ENCODE peak calls at places on chromosomes 13 and 19, in six cellular contexts. A is IMR-90, J is A549, N is HepG2, D is GM12878, S is K562. W is an unnamed sample.

GRCh38 chr13:21034602-21035190 is 26.7 kb downstream of the LATS2 start:
- DNase-seq in A (no peak), J (no peak), N (no peak), D (no peak), S (no peak), W (no peak)

GRCh38 chr19:35055715-35056179 is 14.2 kb downstream of the HPN start:
- DNase-seq in A (no peak), J (peak), N (no peak), D (no peak), S (no peak), W (no peak)

GRCh38 chr13:33746867-33747266 is 71.1 kb upstream of the RFC3 start:
- DNase-seq in A (no peak), J (no peak), N (no peak), D (no peak), S (no peak), W (no peak)

GRCh38 chr13:36417328-36417727 is 15.0 kb upstream of the CCNA1 start:
- DNase-seq in A (no peak), J (no peak), N (no peak), D (no peak), S (no peak), W (no peak)

GRCh38 chr19:24140591-24140990 is 53.6 kb downstream of the ZNF254 start:
- DNase-seq in A (no peak), J (no peak), N (no peak), D (no peak), S (no peak), W (no peak)

GRCh38 chr19:43495082-43495481 is 9.5 kb downstream of the PHLDB3 start:
- DNase-seq in A (no peak), J (no peak), N (no peak), D (no peak), S (no peak), W (no peak)

GRCh38 chr19:474126-475078 is 13.6 kb upstream of the SHC2 start:
- DNase-seq in A (no peak), J (no peak), N (no peak), D (no peak), S (no peak), W (no peak)

GRCh38 chr19:39405261-39405912 is 1.3 kb upstream of the ZFP36 start:
- DNase-seq in A (no peak), J (peak), N (no peak), D (no peak), S (no peak), W (no peak)

GRCh38 chr19:6536138-6536671 is 5.4 kb downstream of the TNFSF9 start:
- DNase-seq in A (no peak), J (peak), N (peak), D (peak), S (peak), W (peak)

GRCh38 chr13:112983428-112984196 is 14.6 kb downstream of the MCF2L start:
- DNase-seq in A (no peak), J (no peak), N (peak), D (no peak), S (no peak), W (no peak)

GRCh38 chr13:28718186-28718537 is 608 bp downstream of the SLC46A3 start:
- DNase-seq in A (peak), J (no peak), N (no peak), D (no peak), S (no peak), W (no peak)

GRCh38 chr13:43196750-43197149 is 173.4 kb downstream of the DNAJC15 start:
- DNase-seq in A (no peak), J (no peak), N (no peak), D (no peak), S (no peak), W (no peak)

GRCh38 chr19:6076675-6077463 is 33.4 kb downstream of the RFX2 start:
- DNase-seq in A (peak), J (peak), N (no peak), D (no peak), S (no peak), W (no peak)

GRCh38 chr19:20078696-20079095 is 896 bp downstream of the ZNF90 start:
- DNase-seq in A (peak), J (no peak), N (no peak), D (no peak), S (no peak), W (no peak)

GRCh38 chr13:77359171-77359570 is 32.3 kb upstream of the MYCBP2 start:
- DNase-seq in A (peak), J (no peak), N (no peak), D (no peak), S (no peak), W (no peak)

GRCh38 chr19:12580180-12580694 is 29.0 kb upstream of the ZNF564 start:
- DNase-seq in A (peak), J (no peak), N (peak), D (no peak), S (no peak), W (no peak)

GRCh38 chr19:56751078-56751489 is 79.5 kb upstream of the ZNF835 start:
- DNase-seq in A (no peak), J (no peak), N (peak), D (no peak), S (no peak), W (no peak)

GRCh38 chr19:3712663-3713531 is 4.7 kb downstream of the TJP3 start:
- DNase-seq in A (no peak), J (peak), N (no peak), D (no peak), S (no peak), W (no peak)

GRCh38 chr19:11673608-11674041 is 65.1 kb downstream of the ZNF823 start:
- DNase-seq in A (peak), J (peak), N (peak), D (no peak), S (peak), W (peak)

GRCh38 chr13:72062566-72062965 is 195.6 kb upstream of the DACH1 start:
- DNase-seq in A (no peak), J (peak), N (no peak), D (no peak), S (no peak), W (no peak)

GRCh38 chr19:33988601-33989000 is 183.7 kb upstream of the LSM14A start:
- DNase-seq in A (peak), J (no peak), N (no peak), D (no peak), S (no peak), W (no peak)
- TF ChIP-seq BHLHE40 in A (no peak), J (no peak), N (no peak), D (no peak), S (no peak), W (no peak)

GRCh38 chr13:74068471-74068870 is 65.7 kb downstream of the KLF12 start:
- DNase-seq in A (no peak), J (no peak), N (no peak), D (no peak), S (no peak), W (no peak)
- TF ChIP-seq BHLHE40 in A (no peak), J (no peak), N (no peak), D (no peak), S (no peak), W (no peak)

DNA sequence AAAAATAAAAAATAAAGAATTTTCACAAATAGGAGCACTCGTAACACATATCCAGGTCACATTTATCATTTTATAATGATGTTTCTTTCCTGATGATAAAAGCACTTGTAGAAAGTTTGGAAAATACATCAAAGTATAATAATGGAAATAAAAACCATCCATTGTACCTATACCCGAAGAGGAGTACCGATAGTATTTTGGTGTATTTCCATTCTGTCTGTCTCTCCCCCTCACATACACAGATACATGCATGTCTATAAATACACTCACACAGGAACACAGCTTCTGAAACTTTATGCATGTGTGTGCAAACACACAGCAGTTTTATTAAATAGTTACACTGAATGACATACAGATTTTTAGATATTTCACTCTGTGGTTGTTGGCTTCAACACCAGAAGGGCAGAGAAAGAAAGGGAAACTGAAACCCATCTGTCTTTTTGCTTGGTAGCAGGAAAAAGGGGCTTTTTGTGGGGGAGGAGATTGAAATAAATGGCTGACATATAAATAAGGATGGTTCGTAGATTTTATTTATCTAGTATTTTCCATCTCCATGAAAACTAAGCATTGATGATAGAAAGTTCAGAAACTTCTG is 114.8 kb downstream of the LRCH1 start:
- DNase-seq in A (no peak), J (no peak), N (no peak), D (no peak), S (no peak), W (no peak)
- TF ChIP-seq BHLHE40 in A (no peak), J (no peak), N (no peak), D (no peak), S (no peak), W (no peak)

GRCh38 chr13:27161980-27162379 is 9.6 kb downstream of the USP12 start:
- DNase-seq in A (peak), J (no peak), N (no peak), D (no peak), S (no peak), W (no peak)
- TF ChIP-seq BHLHE40 in A (no peak), J (no peak), N (no peak), D (no peak), S (no peak), W (no peak)

GRCh38 chr19:1847348-1847683 is 967 bp downstream of the REXO1 start:
- DNase-seq in A (no peak), J (no peak), N (no peak), D (no peak), S (no peak), W (no peak)

GRCh38 chr19:1849132-1849474 is 820 bp upstream of the REXO1 start:
- DNase-seq in A (no peak), J (no peak), N (no peak), D (no peak), S (no peak), W (no peak)

GRCh38 chr19:1846517-1847205 is 1.6 kb downstream of the REXO1 start:
- DNase-seq in A (no peak), J (no peak), N (no peak), D (no peak), S (no peak), W (no peak)

GRCh38 chr19:1848399-1849131 is at the start of gene REXO1:
- DNase-seq in A (peak), J (peak), N (peak), D (peak), S (peak), W (peak)

GRCh38 chr19:1847684-1848398 is 442 bp downstream of the REXO1 start:
- DNase-seq in A (peak), J (no peak), N (peak), D (no peak), S (peak), W (peak)
- TF ChIP-seq BHLHE40 in A (no peak), J (no peak), N (no peak), D (no peak), S (no peak), W (no peak)

GRCh38 chr19:14722127-14722526 is 32.3 kb downstream of the ZNF333 start:
- DNase-seq in A (no peak), J (no peak), N (no peak), D (no peak), S (peak), W (no peak)

GRCh38 chr19:14719162-14719561 is 29.3 kb downstream of the ZNF333 start:
- DNase-seq in A (no peak), J (no peak), N (no peak), D (no peak), S (no peak), W (no peak)

GRCh38 chr19:14715841-14716240 is 26.0 kb downstream of the ZNF333 start:
- DNase-seq in A (no peak), J (no peak), N (no peak), D (no peak), S (no peak), W (no peak)

DNA sequence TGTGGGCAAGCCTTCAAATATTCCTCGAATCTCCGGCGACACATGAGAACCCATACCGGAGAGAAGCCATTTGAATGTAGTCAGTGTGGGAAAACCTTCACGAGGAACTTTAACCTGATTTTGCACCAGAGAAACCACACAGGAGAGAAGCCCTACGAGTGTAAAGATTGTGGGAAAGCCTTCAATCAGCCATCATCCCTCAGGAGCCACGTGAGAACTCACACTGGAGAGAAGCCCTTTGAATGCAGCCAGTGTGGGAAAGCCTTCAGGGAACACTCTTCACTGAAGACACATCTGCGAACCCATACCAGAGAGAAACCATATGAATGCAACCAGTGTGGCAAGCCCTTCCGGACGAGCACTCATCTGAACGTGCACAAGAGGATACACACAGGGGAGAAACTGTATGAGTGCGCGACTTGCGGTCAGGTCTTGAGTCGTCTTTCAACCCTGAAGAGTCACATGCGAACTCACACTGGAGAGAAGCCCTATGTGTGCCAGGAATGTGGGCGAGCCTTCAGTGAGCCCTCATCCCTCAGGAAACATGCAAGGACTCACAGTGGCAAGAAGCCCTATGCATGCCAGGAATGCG is 28.8 kb downstream of the ZNF333 start:
- DNase-seq in A (no peak), J (peak), N (no peak), D (no peak), S (no peak), W (no peak)
- TF ChIP-seq BHLHE40 in A (no peak), J (no peak), N (no peak), D (no peak), S (no peak), W (no peak)